ENCODE peak calls at places on chromosomes 11 and 22, in four cellular contexts. One of them, this sample, is unnamed.

GRCh38 chr22:47190276-47190956 is 428.0 kb downstream of the TBC1D22A start:
- DNase-seq in SK-N-SH: no peak
- DNase-seq in K562: no peak
- DNase-seq in HCT116: no peak
- DNase-seq in this sample: no peak

GRCh38 chr11:34644669-34645406 is 23.9 kb downstream of the EHF start:
- DNase-seq in SK-N-SH: no peak
- DNase-seq in K562: no peak
- DNase-seq in HCT116: no peak
- DNase-seq in this sample: no peak

GRCh38 chr11:94020777-94021615 is at the start of gene HEPHL1:
- DNase-seq in K562: no peak
- DNase-seq in SK-N-SH: no peak
- DNase-seq in HCT116: no peak
- DNase-seq in this sample: no peak

GRCh38 chr22:44583854-44584253 is 85.8 kb upstream of the RTL6 start:
- DNase-seq in K562: no peak
- DNase-seq in SK-N-SH: no peak
- DNase-seq in HCT116: no peak
- DNase-seq in this sample: no peak

GRCh38 chr11:9574556-9574805 is 1.0 kb downstream of the WEE1 start:
- DNase-seq in HCT116: no peak
- DNase-seq in K562: no peak
- DNase-seq in SK-N-SH: no peak
- DNase-seq in this sample: no peak

GRCh38 chr11:64285885-64286800 is 495 bp downstream of the GPR137 start:
- DNase-seq in K562: no peak
- DNase-seq in HCT116: no peak
- DNase-seq in SK-N-SH: peak
- DNase-seq in this sample: peak

GRCh38 chr11:131916633-131917032 is 546.2 kb downstream of the NTM start:
- DNase-seq in HCT116: no peak
- DNase-seq in K562: no peak
- DNase-seq in SK-N-SH: no peak
- DNase-seq in this sample: no peak

GRCh38 chr22:37121887-37122591 is 12.5 kb upstream of the TMPRSS6 start:
- DNase-seq in SK-N-SH: peak
- DNase-seq in HCT116: no peak
- DNase-seq in K562: no peak
- DNase-seq in this sample: no peak

GRCh38 chr11:45621541-45621940 is 43.9 kb downstream of the CHST1 start:
- DNase-seq in SK-N-SH: no peak
- DNase-seq in K562: no peak
- DNase-seq in HCT116: no peak
- DNase-seq in this sample: no peak

GRCh38 chr11:112318193-112318592 is 57.5 kb upstream of the PLET1 start:
- DNase-seq in K562: peak
- DNase-seq in HCT116: peak
- DNase-seq in SK-N-SH: no peak
- DNase-seq in this sample: no peak
- TF ChIP-seq JUND in K562: peak
- TF ChIP-seq JUND in HCT116: no peak
- TF ChIP-seq JUND in SK-N-SH: peak
- TF ChIP-seq JUND in this sample: no peak

GRCh38 chr11:99256614-99257013 is 235.9 kb downstream of the CNTN5 start:
- DNase-seq in SK-N-SH: no peak
- DNase-seq in HCT116: no peak
- DNase-seq in K562: no peak
- DNase-seq in this sample: no peak
- TF ChIP-seq JUND in SK-N-SH: no peak
- TF ChIP-seq JUND in HCT116: no peak
- TF ChIP-seq JUND in K562: no peak
- TF ChIP-seq JUND in this sample: no peak

DNA sequence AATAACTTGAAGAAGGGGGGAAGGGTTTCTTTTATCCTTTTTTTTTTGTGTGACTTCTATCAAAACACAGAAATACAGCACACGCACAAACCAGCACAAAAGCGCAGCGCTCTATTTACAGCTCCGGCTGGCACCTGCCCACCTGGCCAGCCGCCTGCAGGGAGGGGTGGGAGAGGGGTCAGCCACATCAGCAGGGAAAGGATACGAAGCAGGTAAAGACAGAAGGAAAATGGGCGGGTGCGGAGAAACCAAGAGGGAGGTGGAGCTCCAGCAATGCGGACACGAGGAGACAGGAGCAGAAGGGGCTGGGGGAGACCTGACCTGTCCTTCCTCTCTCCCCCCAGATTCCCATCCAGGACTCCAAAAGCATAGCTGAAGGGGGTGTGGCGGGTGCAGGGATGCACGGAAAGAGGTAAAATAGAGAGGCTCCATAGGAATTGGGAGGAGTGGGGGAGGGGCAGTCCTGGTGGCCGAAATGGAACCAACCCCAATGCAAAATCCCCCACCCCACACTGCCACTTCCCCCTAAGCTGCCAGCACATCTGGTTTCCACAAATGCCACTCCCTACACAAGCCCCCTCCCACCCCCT is 14.1 kb downstream of the CXCR5 start:
- DNase-seq in K562: no peak
- DNase-seq in SK-N-SH: no peak
- DNase-seq in HCT116: no peak
- DNase-seq in this sample: no peak
- TF ChIP-seq JUND in K562: no peak
- TF ChIP-seq JUND in SK-N-SH: no peak
- TF ChIP-seq JUND in HCT116: no peak
- TF ChIP-seq JUND in this sample: no peak

DNA sequence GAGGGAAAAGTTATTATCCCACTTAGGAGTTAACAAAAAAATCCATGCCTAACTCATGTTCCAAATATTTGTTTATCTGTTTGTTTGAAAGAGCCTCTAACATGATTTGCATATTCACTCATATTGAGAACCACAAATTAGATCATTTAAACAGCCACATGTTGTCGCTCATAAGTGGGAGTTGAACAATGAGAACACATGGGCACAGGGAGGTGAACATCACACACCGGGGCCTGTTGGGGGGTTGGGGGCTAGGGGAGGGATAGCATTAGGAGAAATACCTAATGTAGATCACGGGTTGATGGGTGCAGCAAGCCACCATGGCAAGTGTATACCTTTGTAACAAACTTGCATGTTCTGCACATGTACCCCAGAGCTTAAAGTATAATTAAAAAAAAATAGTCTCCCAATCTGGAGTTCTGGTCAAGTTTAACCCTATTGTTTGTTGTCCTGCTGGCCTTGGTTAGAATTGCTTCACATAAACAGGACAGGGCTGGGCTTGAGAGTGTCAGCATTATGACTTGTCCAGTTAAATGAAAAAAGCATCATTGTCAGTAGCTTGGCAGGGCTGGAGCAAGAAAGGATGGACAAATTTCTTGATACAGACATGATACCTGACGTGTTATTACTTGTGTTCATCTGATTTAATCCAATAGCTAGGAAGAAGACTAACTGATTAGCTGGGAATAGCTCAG is 57.8 kb upstream of the PSMA1 start:
- DNase-seq in SK-N-SH: no peak
- DNase-seq in HCT116: no peak
- DNase-seq in K562: no peak
- DNase-seq in this sample: no peak
- TF ChIP-seq JUND in SK-N-SH: no peak
- TF ChIP-seq JUND in HCT116: no peak
- TF ChIP-seq JUND in K562: no peak
- TF ChIP-seq JUND in this sample: no peak